ENCODE peak calls at places on chromosomes 2 and 18, in five cellular contexts. K is AG04449; R is NCI-H1048; A is effector CD8-positive, alpha-beta T cell; G is epithelial cell of esophagus. X is an unnamed sample.
A peak's percentile ranks its signal among the peaks of the same experiment; 100 is the strongest.

GRCh38 chr2:62705859-62706720 is 577 bp downstream of the EHBP1 start:
- DNase-seq in K (no peak), R (no peak), A (no peak), G (peak; percentile 32), X (no peak)

GRCh38 chr2:3266727-3267548 is 110.7 kb downstream of the EIPR1 start:
- DNase-seq in K (no peak), R (no peak), A (no peak), G (no peak), X (no peak)

GRCh38 chr2:86556508-86556907 is 6.7 kb downstream of the CHMP3 start:
- DNase-seq in K (no peak), R (no peak), A (no peak), G (peak; percentile 11), X (no peak)

GRCh38 chr2:138500592-138501426 is 761 bp upstream of the SPOPL start:
- DNase-seq in K (no peak), R (no peak), A (no peak), G (no peak), X (no peak)

GRCh38 chr18:58180738-58181353 is 136.8 kb downstream of the NEDD4L start:
- DNase-seq in K (no peak), R (no peak), A (peak; percentile 30), G (peak; percentile 61), X (peak; percentile 34)

GRCh38 chr2:231769170-231770136 is 11.6 kb downstream of the PDE6D start:
- DNase-seq in K (no peak), R (no peak), A (no peak), G (no peak), X (no peak)

GRCh38 chr2:51301376-51301775 is 269.4 kb upstream of the NRXN1 start:
- DNase-seq in K (no peak), R (no peak), A (no peak), G (peak; percentile 4), X (no peak)

GRCh38 chr2:20633794-20634259 is 17.1 kb downstream of the HS1BP3 start:
- DNase-seq in K (no peak), R (no peak), A (no peak), G (no peak), X (no peak)

GRCh38 chr18:41621177-41621576 is 333.9 kb upstream of the PIK3C3 start:
- DNase-seq in K (no peak), R (no peak), A (no peak), G (no peak), X (no peak)

GRCh38 chr2:96817882-96818281 is 1.8 kb downstream of the CNNM3 start:
- DNase-seq in K (no peak), R (no peak), A (no peak), G (no peak), X (no peak)

GRCh38 chr2:156294945-156295580 is 37.5 kb downstream of the NR4A2 start:
- DNase-seq in K (no peak), R (no peak), A (no peak), G (peak; percentile 46), X (no peak)

GRCh38 chr2:168196764-168197180 is 50.6 kb downstream of the STK39 start:
- DNase-seq in K (no peak), R (no peak), A (no peak), G (no peak), X (no peak)

GRCh38 chr18:58268849-58269248 is 224.8 kb downstream of the NEDD4L start:
- DNase-seq in K (no peak), R (no peak), A (no peak), G (peak; percentile 95), X (no peak)

GRCh38 chr2:241671457-241672240 is 15.0 kb downstream of the DTYMK start:
- DNase-seq in K (no peak), R (no peak), A (no peak), G (no peak), X (no peak)

GRCh38 chr2:173432049-173432754 is 77.5 kb downstream of the CDCA7 start:
- DNase-seq in K (no peak), R (no peak), A (no peak), G (peak; percentile 46), X (no peak)

GRCh38 chr18:9047715-9048114 is 54.8 kb upstream of the NDUFV2 start:
- DNase-seq in K (no peak), R (no peak), A (no peak), G (no peak), X (no peak)

GRCh38 chr2:179613701-179614100 is 247.7 kb downstream of the ZNF385B start:
- DNase-seq in K (no peak), R (no peak), A (no peak), G (peak; percentile 14), X (no peak)

GRCh38 chr2:174859563-174860169 is 95.4 kb upstream of the CHRNA1 start:
- DNase-seq in K (no peak), R (no peak), A (no peak), G (no peak), X (no peak)

GRCh38 chr2:136008205-136008865 is 22.9 kb upstream of the DARS1 start:
- DNase-seq in K (no peak), R (no peak), A (no peak), G (no peak), X (no peak)

GRCh38 chr18:58337688-58338087 is 291.2 kb downstream of the ALPK2 start:
- DNase-seq in K (no peak), R (no peak), A (no peak), G (no peak), X (no peak)

GRCh38 chr18:41486581-41486980 is 468.5 kb upstream of the PIK3C3 start:
- DNase-seq in K (no peak), R (no peak), A (no peak), G (no peak), X (no peak)

GRCh38 chr18:7303751-7304370 is 73.0 kb downstream of the LRRC30 start:
- DNase-seq in K (no peak), R (no peak), A (no peak), G (no peak), X (no peak)

GRCh38 chr18:61870151-61870550 is 22.7 kb downstream of the RNF152 start:
- DNase-seq in K (no peak), R (no peak), A (no peak), G (no peak), X (no peak)

GRCh38 chr18:400466-400865 is 100.0 kb downstream of the COLEC12 start:
- DNase-seq in K (peak; percentile 92), R (no peak), A (no peak), G (no peak), X (no peak)

GRCh38 chr2:240614391-240614790 is 10.9 kb upstream of the GPR35 start:
- DNase-seq in K (no peak), R (no peak), A (no peak), G (no peak), X (no peak)

GRCh38 chr2:124796647-124797437 is 771.8 kb downstream of the CNTNAP5 start:
- DNase-seq in K (no peak), R (no peak), A (no peak), G (no peak), X (no peak)

GRCh38 chr2:7437122-7437521 is 519.9 kb downstream of the RNF144A start:
- DNase-seq in K (no peak), R (no peak), A (no peak), G (no peak), X (no peak)

GRCh38 chr18:39966275-39966674 is 1988.8 kb upstream of the PIK3C3 start:
- DNase-seq in K (no peak), R (no peak), A (no peak), G (no peak), X (no peak)

GRCh38 chr2:67048314-67048713 is 348.8 kb upstream of the ETAA1 start:
- DNase-seq in K (no peak), R (no peak), A (no peak), G (no peak), X (no peak)

GRCh38 chr2:20674974-20675679 is 8.2 kb downstream of the GDF7 start:
- DNase-seq in K (peak; percentile 37), R (no peak), A (no peak), G (peak; percentile 32), X (no peak)

GRCh38 chr2:46547223-46548102 is 68.1 kb downstream of the TMEM247 start:
- DNase-seq in K (no peak), R (no peak), A (no peak), G (no peak), X (no peak)

GRCh38 chr18:41906528-41907256 is 48.3 kb upstream of the PIK3C3 start:
- DNase-seq in K (peak; percentile 7), R (no peak), A (no peak), G (peak; percentile 68), X (no peak)

GRCh38 chr2:23940262-23940975 is at the start of gene UBXN2A:
- DNase-seq in K (no peak), R (peak; percentile 57), A (peak; percentile 59), G (peak; percentile 86), X (peak; percentile 86)

GRCh38 chr2:58107803-58108710 is 61.5 kb downstream of the VRK2 start:
- DNase-seq in K (peak; percentile 82), R (no peak), A (no peak), G (peak; percentile 98), X (no peak)

GRCh38 chr2:196750977-196751631 is 48.4 kb downstream of the GTF3C3 start:
- DNase-seq in K (peak; percentile 10), R (peak; percentile 32), A (peak; percentile 23), G (peak; percentile 77), X (peak; percentile 13)

GRCh38 chr18:57931038-57931437 is 113.0 kb upstream of the NEDD4L start:
- DNase-seq in K (no peak), R (no peak), A (no peak), G (no peak), X (no peak)

GRCh38 chr18:28177828-28178635 is 1.1 kb upstream of the CDH2 start:
- DNase-seq in K (no peak), R (peak; percentile 17), A (no peak), G (peak; percentile 45), X (peak; percentile 54)